ENCODE peak calls at places on chromosomes 3 and 15, in five cellular contexts. One of them, this sample, is unnamed.

GRCh38 chr3:186705882-186706780 is 11.0 kb upstream of the KNG1 start:
- DNase-seq in sigmoid colon: no peak
- DNase-seq in GM23248: no peak
- DNase-seq in IMR-90: no peak
- DNase-seq in OCI-LY7: no peak
- DNase-seq in this sample: no peak

GRCh38 chr15:43977072-43977884 is 150.5 kb downstream of the WDR76 start:
- DNase-seq in sigmoid colon: no peak
- DNase-seq in GM23248: no peak
- DNase-seq in IMR-90: no peak
- DNase-seq in OCI-LY7: peak
- DNase-seq in this sample: no peak

GRCh38 chr15:77901251-77901881 is 176.1 kb downstream of the TBC1D2B start:
- DNase-seq in sigmoid colon: peak
- DNase-seq in GM23248: no peak
- DNase-seq in IMR-90: no peak
- DNase-seq in OCI-LY7: no peak
- DNase-seq in this sample: peak

GRCh38 chr15:52251144-52251860 is 44.3 kb downstream of the MYO5C start:
- DNase-seq in sigmoid colon: no peak
- DNase-seq in GM23248: no peak
- DNase-seq in IMR-90: peak
- DNase-seq in OCI-LY7: no peak
- DNase-seq in this sample: no peak

GRCh38 chr3:113161661-113162060 is 49.7 kb upstream of the BOC start:
- DNase-seq in sigmoid colon: no peak
- DNase-seq in GM23248: peak
- DNase-seq in IMR-90: no peak
- DNase-seq in OCI-LY7: no peak
- DNase-seq in this sample: no peak

GRCh38 chr3:36480916-36481648 is 100.8 kb downstream of the STAC start:
- DNase-seq in sigmoid colon: no peak
- DNase-seq in GM23248: peak
- DNase-seq in IMR-90: no peak
- DNase-seq in OCI-LY7: no peak
- DNase-seq in this sample: no peak

GRCh38 chr3:170811928-170812591 is 57.9 kb downstream of the RPL22L1 start:
- DNase-seq in sigmoid colon: peak
- DNase-seq in GM23248: peak
- DNase-seq in IMR-90: peak
- DNase-seq in OCI-LY7: peak
- DNase-seq in this sample: no peak

GRCh38 chr3:129343643-129344360 is 65.1 kb downstream of the HMCES start:
- DNase-seq in sigmoid colon: no peak
- DNase-seq in GM23248: peak
- DNase-seq in IMR-90: no peak
- DNase-seq in OCI-LY7: peak
- DNase-seq in this sample: peak

GRCh38 chr3:188567478-188568195 is 413.7 kb downstream of the LPP start:
- DNase-seq in sigmoid colon: no peak
- DNase-seq in GM23248: no peak
- DNase-seq in IMR-90: peak
- DNase-seq in OCI-LY7: no peak
- DNase-seq in this sample: no peak

GRCh38 chr3:126136428-126137220 is 43.8 kb downstream of the ALDH1L1 start:
- DNase-seq in sigmoid colon: peak
- DNase-seq in GM23248: no peak
- DNase-seq in IMR-90: no peak
- DNase-seq in OCI-LY7: no peak
- DNase-seq in this sample: peak

GRCh38 chr15:97482521-97482920 is 478.0 kb upstream of the ARRDC4 start:
- DNase-seq in sigmoid colon: no peak
- DNase-seq in GM23248: no peak
- DNase-seq in IMR-90: no peak
- DNase-seq in OCI-LY7: no peak
- DNase-seq in this sample: no peak

GRCh38 chr3:26312826-26313225 is 309.7 kb upstream of the LRRC3B start:
- DNase-seq in sigmoid colon: no peak
- DNase-seq in GM23248: no peak
- DNase-seq in IMR-90: no peak
- DNase-seq in OCI-LY7: no peak
- DNase-seq in this sample: no peak

GRCh38 chr15:88243156-88243555 is 13.4 kb downstream of the NTRK3 start:
- DNase-seq in sigmoid colon: no peak
- DNase-seq in GM23248: no peak
- DNase-seq in IMR-90: no peak
- DNase-seq in OCI-LY7: no peak
- DNase-seq in this sample: no peak

GRCh38 chr3:101070260-101071121 is 77.3 kb upstream of the ABI3BP start:
- DNase-seq in sigmoid colon: peak
- DNase-seq in GM23248: no peak
- DNase-seq in IMR-90: no peak
- DNase-seq in OCI-LY7: peak
- DNase-seq in this sample: peak

GRCh38 chr3:138818175-138818574 is 16.6 kb downstream of the PIK3CB start:
- DNase-seq in sigmoid colon: no peak
- DNase-seq in GM23248: no peak
- DNase-seq in IMR-90: no peak
- DNase-seq in OCI-LY7: no peak
- DNase-seq in this sample: no peak

GRCh38 chr3:137012097-137012501 is 54.3 kb downstream of the IL20RB start:
- DNase-seq in sigmoid colon: no peak
- DNase-seq in GM23248: peak
- DNase-seq in IMR-90: peak
- DNase-seq in OCI-LY7: no peak
- DNase-seq in this sample: no peak

DNA sequence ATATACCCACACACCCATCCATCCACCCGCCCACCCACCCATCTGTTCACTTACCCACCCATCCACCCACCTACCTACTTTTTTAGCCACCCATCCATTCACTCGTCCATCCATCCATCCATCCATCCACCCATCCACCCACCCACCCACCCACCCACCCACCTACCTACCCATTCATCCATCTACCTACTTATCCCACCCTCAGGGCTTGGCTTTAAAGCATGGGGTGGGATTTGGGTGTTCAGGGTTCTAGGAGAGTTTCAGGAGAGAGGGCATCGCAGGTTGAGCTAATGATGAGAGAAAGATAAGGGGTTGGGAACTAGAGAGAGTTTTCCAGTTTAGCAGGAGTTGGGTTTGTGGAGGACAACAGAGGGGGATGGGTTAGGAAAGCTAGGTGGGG is 9.7 kb downstream of the FBLN2 start:
- DNase-seq in sigmoid colon: no peak
- DNase-seq in GM23248: no peak
- DNase-seq in IMR-90: no peak
- DNase-seq in OCI-LY7: no peak
- DNase-seq in this sample: no peak
- H3K27ac ChIP-seq in sigmoid colon: no peak
- H3K27ac ChIP-seq in GM23248: no peak
- H3K27ac ChIP-seq in IMR-90: no peak
- H3K27ac ChIP-seq in OCI-LY7: no peak
- H3K27ac ChIP-seq in this sample: no peak

GRCh38 chr15:71588746-71589145 is 221.6 kb upstream of the NR2E3 start:
- DNase-seq in sigmoid colon: no peak
- DNase-seq in GM23248: peak
- DNase-seq in IMR-90: peak
- DNase-seq in OCI-LY7: no peak
- DNase-seq in this sample: no peak

GRCh38 chr15:71591057-71591456 is 219.3 kb upstream of the NR2E3 start:
- DNase-seq in sigmoid colon: no peak
- DNase-seq in GM23248: no peak
- DNase-seq in IMR-90: no peak
- DNase-seq in OCI-LY7: no peak
- DNase-seq in this sample: no peak

GRCh38 chr15:71595846-71596553 is 214.4 kb upstream of the NR2E3 start:
- DNase-seq in sigmoid colon: no peak
- DNase-seq in GM23248: peak
- DNase-seq in IMR-90: peak
- DNase-seq in OCI-LY7: no peak
- DNase-seq in this sample: no peak

GRCh38 chr15:71596672-71597071 is 213.7 kb upstream of the NR2E3 start:
- DNase-seq in sigmoid colon: peak
- DNase-seq in GM23248: peak
- DNase-seq in IMR-90: peak
- DNase-seq in OCI-LY7: no peak
- DNase-seq in this sample: no peak

DNA sequence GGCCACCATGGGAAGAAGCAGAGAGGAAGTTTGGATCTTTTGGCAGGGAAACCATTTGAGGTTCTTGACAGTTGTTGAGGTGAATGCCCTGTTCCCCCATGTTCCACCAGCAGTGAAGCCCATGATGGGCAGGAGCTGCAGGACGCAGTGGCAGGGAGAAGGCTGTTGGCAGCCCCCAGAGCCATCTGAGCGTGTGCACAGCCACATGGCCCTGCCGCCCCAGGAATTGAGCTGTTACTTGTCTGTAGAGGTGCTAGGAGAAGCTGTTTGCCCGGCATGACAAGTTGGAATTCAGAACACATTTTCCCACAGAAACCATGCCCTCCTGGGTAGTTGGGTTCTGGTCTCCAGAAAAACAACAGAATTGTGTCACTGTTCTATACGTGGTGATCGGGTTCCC is 218.2 kb upstream of the NR2E3 start:
- DNase-seq in sigmoid colon: no peak
- DNase-seq in GM23248: no peak
- DNase-seq in IMR-90: no peak
- DNase-seq in OCI-LY7: no peak
- DNase-seq in this sample: no peak
- H3K27ac ChIP-seq in sigmoid colon: no peak
- H3K27ac ChIP-seq in GM23248: no peak
- H3K27ac ChIP-seq in IMR-90: no peak
- H3K27ac ChIP-seq in OCI-LY7: no peak
- H3K27ac ChIP-seq in this sample: no peak

GRCh38 chr3:142318331-142318730 is 92.9 kb upstream of the GK5 start:
- DNase-seq in sigmoid colon: no peak
- DNase-seq in GM23248: peak
- DNase-seq in IMR-90: peak
- DNase-seq in OCI-LY7: no peak
- DNase-seq in this sample: no peak
- H3K27ac ChIP-seq in sigmoid colon: no peak
- H3K27ac ChIP-seq in GM23248: peak
- H3K27ac ChIP-seq in IMR-90: no peak
- H3K27ac ChIP-seq in OCI-LY7: no peak
- H3K27ac ChIP-seq in this sample: no peak

DNA sequence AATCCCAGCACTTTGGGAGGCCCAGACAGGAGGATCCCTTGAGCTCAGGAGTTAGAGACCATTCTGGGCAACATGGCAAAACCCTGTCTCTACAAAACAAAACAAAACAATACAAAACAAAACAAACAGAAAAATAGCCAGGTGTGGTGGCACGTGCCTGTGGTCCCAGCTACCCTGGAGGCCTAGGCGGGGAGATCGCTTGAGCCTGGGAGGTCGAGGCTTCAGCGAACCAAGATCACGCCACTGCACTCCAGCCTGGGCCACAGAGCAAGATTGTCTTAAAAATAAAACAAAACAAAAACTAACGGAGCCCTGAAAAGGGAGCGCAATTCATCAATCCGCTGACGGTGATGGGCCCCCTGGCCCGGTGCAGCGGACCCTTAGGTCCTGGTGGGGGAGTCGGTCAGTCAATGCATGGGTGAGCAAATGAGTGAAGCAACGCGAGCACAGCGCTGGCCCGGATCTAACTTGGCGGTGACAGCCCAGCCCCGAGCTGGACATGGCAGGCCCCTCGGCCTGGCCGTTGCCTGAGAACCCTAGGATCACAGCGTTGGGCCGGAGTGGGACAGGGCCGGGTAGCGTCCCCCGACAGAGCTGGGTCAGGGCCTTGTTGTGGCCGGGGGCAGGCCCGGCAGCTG is 52.4 kb upstream of the BLM start:
- DNase-seq in sigmoid colon: peak
- DNase-seq in GM23248: peak
- DNase-seq in IMR-90: peak
- DNase-seq in OCI-LY7: no peak
- DNase-seq in this sample: peak
- H3K27ac ChIP-seq in sigmoid colon: peak
- H3K27ac ChIP-seq in GM23248: peak
- H3K27ac ChIP-seq in IMR-90: peak
- H3K27ac ChIP-seq in OCI-LY7: no peak
- H3K27ac ChIP-seq in this sample: peak

GRCh38 chr3:111913163-111913763 is 54.2 kb downstream of the PHLDB2 start:
- DNase-seq in sigmoid colon: no peak
- DNase-seq in GM23248: no peak
- DNase-seq in IMR-90: no peak
- DNase-seq in OCI-LY7: no peak
- DNase-seq in this sample: no peak

GRCh38 chr3:111910806-111911205 is 51.7 kb downstream of the PHLDB2 start:
- DNase-seq in sigmoid colon: no peak
- DNase-seq in GM23248: peak
- DNase-seq in IMR-90: peak
- DNase-seq in OCI-LY7: no peak
- DNase-seq in this sample: no peak

GRCh38 chr3:111915905-111916304 is 56.8 kb downstream of the PHLDB2 start:
- DNase-seq in sigmoid colon: no peak
- DNase-seq in GM23248: no peak
- DNase-seq in IMR-90: no peak
- DNase-seq in OCI-LY7: no peak
- DNase-seq in this sample: no peak

GRCh38 chr3:111907151-111907550 is 48.1 kb downstream of the PHLDB2 start:
- DNase-seq in sigmoid colon: no peak
- DNase-seq in GM23248: no peak
- DNase-seq in IMR-90: no peak
- DNase-seq in OCI-LY7: no peak
- DNase-seq in this sample: no peak

GRCh38 chr3:111911446-111911845 is 52.4 kb downstream of the PHLDB2 start:
- DNase-seq in sigmoid colon: no peak
- DNase-seq in GM23248: peak
- DNase-seq in IMR-90: no peak
- DNase-seq in OCI-LY7: no peak
- DNase-seq in this sample: no peak
- H3K27ac ChIP-seq in sigmoid colon: peak
- H3K27ac ChIP-seq in GM23248: peak
- H3K27ac ChIP-seq in IMR-90: no peak
- H3K27ac ChIP-seq in OCI-LY7: no peak
- H3K27ac ChIP-seq in this sample: no peak